ENCODE peak calls at places on chromosome 15, in nine cellular contexts. J is stimulated activated CD4-positive, alpha-beta T cell treated with anti-CD3 and anti-CD28 coated beads, TNF-alpha, amount 100 ng/mL, for 4 hours; W is left cardiac atrium; I is NCI-H1092; R is GM23248; T is BJ; F is foreskin keratinocyte; B is anterior cingulate cortex; O is prostate gland. A is an unnamed sample.

GRCh38 chr15:68218847-68219798 is 10.4 kb downstream of the CLN6 start:
- DNase-seq in J (no peak), W (peak), I (no peak), R (no peak), T (no peak), F (no peak), B (no peak), O (no peak), A (no peak)

GRCh38 chr15:50764331-50765201 is 940 bp downstream of the SPPL2A start:
- DNase-seq in J (no peak), W (no peak), I (no peak), R (peak), T (no peak), F (no peak), B (no peak), O (no peak), A (no peak)

GRCh38 chr15:83166218-83166617 is 41.4 kb downstream of the HDGFL3 start:
- DNase-seq in J (no peak), W (no peak), I (no peak), R (no peak), T (no peak), F (no peak), B (no peak), O (no peak), A (no peak)

GRCh38 chr15:94703591-94703990 is 472.2 kb downstream of the MCTP2 start:
- DNase-seq in J (no peak), W (no peak), I (no peak), R (no peak), T (no peak), F (no peak), B (no peak), O (no peak), A (no peak)

GRCh38 chr15:86894269-86894668 is 814.6 kb downstream of the AGBL1 start:
- DNase-seq in J (no peak), W (no peak), I (no peak), R (no peak), T (no peak), F (no peak), B (no peak), O (no peak), A (no peak)

GRCh38 chr15:99410477-99410876 is 155.3 kb upstream of the MEF2A start:
- DNase-seq in J (no peak), W (no peak), I (no peak), R (no peak), T (no peak), F (no peak), B (no peak), O (no peak), A (no peak)

GRCh38 chr15:51731549-51732267 is 5.7 kb downstream of the LYSMD2 start:
- DNase-seq in J (no peak), W (no peak), I (no peak), R (peak), T (no peak), F (no peak), B (no peak), O (no peak), A (no peak)

GRCh38 chr15:65033659-65034269 is 4.3 kb upstream of the MTFMT start:
- DNase-seq in J (no peak), W (no peak), I (peak), R (peak), T (no peak), F (no peak), B (no peak), O (no peak), A (no peak)

GRCh38 chr15:100627789-100628395 is 25.5 kb downstream of the ASB7 start:
- DNase-seq in J (peak), W (peak), I (peak), R (peak), T (peak), F (peak), B (peak), O (peak), A (peak)

GRCh38 chr15:39199076-39199475 is 381.8 kb upstream of the THBS1 start:
- DNase-seq in J (no peak), W (peak), I (no peak), R (no peak), T (peak), F (no peak), B (no peak), O (no peak), A (no peak)

GRCh38 chr15:101136381-101137268 is 115.2 kb downstream of the CHSY1 start:
- DNase-seq in J (no peak), W (no peak), I (no peak), R (no peak), T (no peak), F (no peak), B (no peak), O (no peak), A (no peak)

GRCh38 chr15:84949043-84949442 is 32.6 kb upstream of the PDE8A start:
- DNase-seq in J (no peak), W (no peak), I (no peak), R (peak), T (no peak), F (no peak), B (no peak), O (no peak), A (no peak)

GRCh38 chr15:52783929-52784798 is 6.0 kb downstream of the ONECUT1 start:
- DNase-seq in J (no peak), W (no peak), I (no peak), R (no peak), T (no peak), F (no peak), B (no peak), O (no peak), A (no peak)

GRCh38 chr15:48642795-48643194 is 2.7 kb downstream of the FBN1 start:
- DNase-seq in J (no peak), W (no peak), I (no peak), R (peak), T (no peak), F (no peak), B (no peak), O (no peak), A (no peak)

A was measured in iPS DF 6.9.